ENCODE peak calls at places on chromosome 1, in seven cellular contexts. One of them, this sample, is unnamed.

GRCh38 chr1:115057661-115058249 is 28.1 kb downstream of the TSHB start:
- DNase-seq in stimulated activated CD4-positive, alpha-beta T cell treated with anti-CD3 and anti-CD28 coated beads, Interleukin-4, amount 100 ng/mL, for 48 hours: no peak
- DNase-seq in omental fat pad: no peak
- DNase-seq in HT-29: no peak
- DNase-seq in MCF 10A: no peak
- DNase-seq in RWPE1: no peak
- DNase-seq in NCI-H146: no peak
- DNase-seq in this sample: no peak

GRCh38 chr1:15290382-15290781 is 43.4 kb downstream of the FHAD1 start:
- DNase-seq in stimulated activated CD4-positive, alpha-beta T cell treated with anti-CD3 and anti-CD28 coated beads, Interleukin-4, amount 100 ng/mL, for 48 hours: no peak
- DNase-seq in omental fat pad: no peak
- DNase-seq in HT-29: no peak
- DNase-seq in MCF 10A: peak; percentile 67
- DNase-seq in RWPE1: no peak
- DNase-seq in NCI-H146: no peak
- DNase-seq in this sample: no peak

GRCh38 chr1:231161711-231162299 is at the start of gene TRIM67:
- DNase-seq in stimulated activated CD4-positive, alpha-beta T cell treated with anti-CD3 and anti-CD28 coated beads, Interleukin-4, amount 100 ng/mL, for 48 hours: no peak
- DNase-seq in omental fat pad: no peak
- DNase-seq in HT-29: no peak
- DNase-seq in MCF 10A: no peak
- DNase-seq in RWPE1: no peak
- DNase-seq in NCI-H146: peak; percentile 90
- DNase-seq in this sample: no peak

GRCh38 chr1:107724648-107725047 is 240.3 kb downstream of the VAV3 start:
- DNase-seq in stimulated activated CD4-positive, alpha-beta T cell treated with anti-CD3 and anti-CD28 coated beads, Interleukin-4, amount 100 ng/mL, for 48 hours: no peak
- DNase-seq in omental fat pad: no peak
- DNase-seq in HT-29: no peak
- DNase-seq in MCF 10A: peak; percentile 23
- DNase-seq in RWPE1: no peak
- DNase-seq in NCI-H146: no peak
- DNase-seq in this sample: no peak

GRCh38 chr1:11062965-11063401 is 3.2 kb upstream of the SRM start:
- DNase-seq in stimulated activated CD4-positive, alpha-beta T cell treated with anti-CD3 and anti-CD28 coated beads, Interleukin-4, amount 100 ng/mL, for 48 hours: no peak
- DNase-seq in omental fat pad: no peak
- DNase-seq in HT-29: no peak
- DNase-seq in MCF 10A: no peak
- DNase-seq in RWPE1: no peak
- DNase-seq in NCI-H146: no peak
- DNase-seq in this sample: no peak

GRCh38 chr1:178530037-178530402 is 17.1 kb downstream of the TEX35 start:
- DNase-seq in stimulated activated CD4-positive, alpha-beta T cell treated with anti-CD3 and anti-CD28 coated beads, Interleukin-4, amount 100 ng/mL, for 48 hours: no peak
- DNase-seq in omental fat pad: no peak
- DNase-seq in HT-29: peak; percentile 56
- DNase-seq in MCF 10A: peak; percentile 93
- DNase-seq in RWPE1: peak; percentile 97
- DNase-seq in NCI-H146: peak; percentile 71
- DNase-seq in this sample: no peak

GRCh38 chr1:66613187-66613586 is 79.2 kb downstream of the SGIP1 start:
- DNase-seq in stimulated activated CD4-positive, alpha-beta T cell treated with anti-CD3 and anti-CD28 coated beads, Interleukin-4, amount 100 ng/mL, for 48 hours: no peak
- DNase-seq in omental fat pad: no peak
- DNase-seq in HT-29: no peak
- DNase-seq in MCF 10A: peak; percentile 30
- DNase-seq in RWPE1: no peak
- DNase-seq in NCI-H146: no peak
- DNase-seq in this sample: no peak

GRCh38 chr1:34688358-34688757 is 66.5 kb upstream of the GJB5 start:
- DNase-seq in stimulated activated CD4-positive, alpha-beta T cell treated with anti-CD3 and anti-CD28 coated beads, Interleukin-4, amount 100 ng/mL, for 48 hours: no peak
- DNase-seq in omental fat pad: no peak
- DNase-seq in HT-29: peak; percentile 74
- DNase-seq in MCF 10A: no peak
- DNase-seq in RWPE1: no peak
- DNase-seq in NCI-H146: no peak
- DNase-seq in this sample: no peak

GRCh38 chr1:204267191-204267601 is 53.4 kb upstream of the GOLT1A start:
- DNase-seq in stimulated activated CD4-positive, alpha-beta T cell treated with anti-CD3 and anti-CD28 coated beads, Interleukin-4, amount 100 ng/mL, for 48 hours: no peak
- DNase-seq in omental fat pad: no peak
- DNase-seq in HT-29: peak; percentile 16
- DNase-seq in MCF 10A: no peak
- DNase-seq in RWPE1: no peak
- DNase-seq in NCI-H146: no peak
- DNase-seq in this sample: no peak

GRCh38 chr1:7594002-7594713 is 176.9 kb upstream of the VAMP3 start:
- DNase-seq in stimulated activated CD4-positive, alpha-beta T cell treated with anti-CD3 and anti-CD28 coated beads, Interleukin-4, amount 100 ng/mL, for 48 hours: no peak
- DNase-seq in omental fat pad: no peak
- DNase-seq in HT-29: no peak
- DNase-seq in MCF 10A: no peak
- DNase-seq in RWPE1: no peak
- DNase-seq in NCI-H146: peak; percentile 20
- DNase-seq in this sample: no peak

GRCh38 chr1:47593001-47593568 is 155.2 kb downstream of the FOXD2 start:
- DNase-seq in stimulated activated CD4-positive, alpha-beta T cell treated with anti-CD3 and anti-CD28 coated beads, Interleukin-4, amount 100 ng/mL, for 48 hours: no peak
- DNase-seq in omental fat pad: no peak
- DNase-seq in HT-29: no peak
- DNase-seq in MCF 10A: no peak
- DNase-seq in RWPE1: no peak
- DNase-seq in NCI-H146: no peak
- DNase-seq in this sample: no peak

GRCh38 chr1:21666572-21667320 is 2.4 kb downstream of the RAP1GAP start:
- DNase-seq in stimulated activated CD4-positive, alpha-beta T cell treated with anti-CD3 and anti-CD28 coated beads, Interleukin-4, amount 100 ng/mL, for 48 hours: no peak
- DNase-seq in omental fat pad: peak; percentile 6
- DNase-seq in HT-29: no peak
- DNase-seq in MCF 10A: no peak
- DNase-seq in RWPE1: no peak
- DNase-seq in NCI-H146: peak; percentile 52
- DNase-seq in this sample: no peak

GRCh38 chr1:227785812-227786608 is 29.5 kb upstream of the PRSS38 start:
- DNase-seq in stimulated activated CD4-positive, alpha-beta T cell treated with anti-CD3 and anti-CD28 coated beads, Interleukin-4, amount 100 ng/mL, for 48 hours: no peak
- DNase-seq in omental fat pad: no peak
- DNase-seq in HT-29: no peak
- DNase-seq in MCF 10A: no peak
- DNase-seq in RWPE1: no peak
- DNase-seq in NCI-H146: no peak
- DNase-seq in this sample: peak; percentile 2

GRCh38 chr1:84348240-84348555 is 46.7 kb downstream of the SAMD13 start:
- DNase-seq in stimulated activated CD4-positive, alpha-beta T cell treated with anti-CD3 and anti-CD28 coated beads, Interleukin-4, amount 100 ng/mL, for 48 hours: no peak
- DNase-seq in omental fat pad: no peak
- DNase-seq in HT-29: no peak
- DNase-seq in MCF 10A: peak; percentile 63
- DNase-seq in RWPE1: no peak
- DNase-seq in NCI-H146: no peak
- DNase-seq in this sample: no peak

GRCh38 chr1:34927316-34927715 is 2.1 kb downstream of the DLGAP3 start:
- DNase-seq in stimulated activated CD4-positive, alpha-beta T cell treated with anti-CD3 and anti-CD28 coated beads, Interleukin-4, amount 100 ng/mL, for 48 hours: no peak
- DNase-seq in omental fat pad: no peak
- DNase-seq in HT-29: no peak
- DNase-seq in MCF 10A: no peak
- DNase-seq in RWPE1: no peak
- DNase-seq in NCI-H146: no peak
- DNase-seq in this sample: no peak